ENCODE peak calls at places on chromosomes 4 and X, in seven cellular contexts. L, P, V, C, Y, W and F are unnamed samples.

GRCh38 chr4:143721317-143721716 is 20.8 kb upstream of the FREM3 start:
- DNase-seq in L (peak; percentile 39), P (no peak), V (no peak), C (no peak), Y (no peak), W (no peak), F (no peak)

GRCh38 chrX:134246282-134246681 is 9.3 kb downstream of the CCDC160 start:
- DNase-seq in L (peak; percentile 19), P (no peak), V (no peak), C (no peak), Y (no peak), W (no peak), F (no peak)

GRCh38 chrX:103687696-103688191 is 1.2 kb upstream of the MORF4L2 start:
- DNase-seq in L (peak; percentile 86), P (peak; percentile 67), V (peak; percentile 67), C (peak; percentile 13), Y (peak; percentile 85), W (peak; percentile 59), F (peak; percentile 72)

GRCh38 chr4:14701896-14702295 is 300.4 kb upstream of the CPEB2 start:
- DNase-seq in L (no peak), P (no peak), V (no peak), C (no peak), Y (no peak), W (no peak), F (no peak)

GRCh38 chrX:30597258-30598012 is 19.9 kb upstream of the TASL start:
- DNase-seq in L (no peak), P (no peak), V (no peak), C (no peak), Y (no peak), W (no peak), F (no peak)

GRCh38 chr4:94714761-94715160 is 43.0 kb upstream of the BMPR1B start:
- DNase-seq in L (peak; percentile 63), P (no peak), V (no peak), C (no peak), Y (no peak), W (no peak), F (no peak)

GRCh38 chr4:124065941-124066340 is 646.6 kb downstream of the ANKRD50 start:
- DNase-seq in L (peak; percentile 61), P (no peak), V (no peak), C (no peak), Y (no peak), W (no peak), F (no peak)

GRCh38 chrX:141469469-141469868 is 115.1 kb downstream of the SPANXA1 start:
- DNase-seq in L (peak; percentile 60), P (no peak), V (no peak), C (no peak), Y (peak; percentile 53), W (no peak), F (no peak)

GRCh38 chr4:78688385-78688784 is 87.8 kb upstream of the BMP2K start:
- DNase-seq in L (peak; percentile 55), P (no peak), V (no peak), C (no peak), Y (no peak), W (no peak), F (no peak)

GRCh38 chr4:17492058-17492741 is 19.7 kb downstream of the QDPR start:
- DNase-seq in L (no peak), P (no peak), V (no peak), C (no peak), Y (no peak), W (no peak), F (no peak)